ENCODE peak calls at places on chromosomes 3 and 15, in four cellular contexts. W, F, K and Y are unnamed samples.

GRCh38 chr15:23877502-23878412 is 190.7 kb upstream of the NDN start:
- DNase-seq in W (no peak), F (no peak), K (peak; percentile 9), Y (peak; percentile 1)

GRCh38 chr3:109432833-109433232 is 95.5 kb upstream of the DPPA4 start:
- DNase-seq in W (no peak), F (no peak), K (no peak), Y (no peak)

GRCh38 chr3:122030381-122031122 is 8.5 kb upstream of the ILDR1 start:
- DNase-seq in W (no peak), F (no peak), K (peak; percentile 46), Y (peak; percentile 8)

GRCh38 chr3:45034612-45035252 is 8.6 kb downstream of the CLEC3B start:
- DNase-seq in W (no peak), F (peak; percentile 8), K (no peak), Y (no peak)

GRCh38 chr15:28459279-28459678 is 73.5 kb downstream of the GOLGA8G start:
- DNase-seq in W (no peak), F (no peak), K (no peak), Y (no peak)

GRCh38 chr3:38137615-38138346 is 680 bp upstream of the MYD88 start:
- DNase-seq in W (no peak), F (peak; percentile 41), K (no peak), Y (no peak)

GRCh38 chr15:101472033-101472432 is 17.5 kb downstream of the PCSK6 start:
- DNase-seq in W (no peak), F (no peak), K (no peak), Y (no peak)

GRCh38 chr15:56040081-56041035 is 46.9 kb upstream of the NEDD4 start:
- DNase-seq in W (no peak), F (no peak), K (peak; percentile 99), Y (peak; percentile 97)

GRCh38 chr3:71129611-71130515 is 453.7 kb downstream of the FOXP1 start:
- DNase-seq in W (no peak), F (peak; percentile 57), K (peak; percentile 84), Y (peak; percentile 54)

GRCh38 chr15:60044636-60045273 is 40.6 kb downstream of the FOXB1 start:
- DNase-seq in W (no peak), F (peak; percentile 11), K (peak; percentile 15), Y (no peak)

GRCh38 chr3:38644016-38644661 is 5.3 kb downstream of the SCN5A start:
- DNase-seq in W (no peak), F (no peak), K (no peak), Y (no peak)

GRCh38 chr3:133840055-133840737 is 34.6 kb downstream of the SRPRB start:
- DNase-seq in W (no peak), F (no peak), K (no peak), Y (no peak)

GRCh38 chr15:43911235-43911661 is 84.4 kb downstream of the WDR76 start:
- DNase-seq in W (no peak), F (no peak), K (peak; percentile 100), Y (peak; percentile 99)

GRCh38 chr3:4708230-4708629 is 215.1 kb downstream of the ITPR1 start:
- DNase-seq in W (no peak), F (no peak), K (no peak), Y (no peak)

GRCh38 chr15:94395626-94396025 is 164.3 kb downstream of the MCTP2 start:
- DNase-seq in W (no peak), F (no peak), K (peak; percentile 48), Y (no peak)

GRCh38 chr3:138923531-138923994 is 23.4 kb downstream of the FOXL2 start:
- DNase-seq in W (peak; percentile 79), F (peak; percentile 81), K (peak; percentile 93), Y (peak; percentile 91)

GRCh38 chr3:135982922-135983581 is 17.5 kb downstream of the PPP2R3A start:
- DNase-seq in W (no peak), F (no peak), K (peak; percentile 67), Y (peak; percentile 71)

GRCh38 chr15:91302588-91303439 is 202.8 kb downstream of the SV2B start:
- DNase-seq in W (no peak), F (peak; percentile 66), K (peak; percentile 80), Y (peak; percentile 63)

GRCh38 chr3:48405343-48405881 is 24.5 kb downstream of the PLXNB1 start:
- DNase-seq in W (no peak), F (no peak), K (no peak), Y (no peak)

GRCh38 chr15:74387988-74388955 is 20.8 kb upstream of the CYP11A1 start:
- DNase-seq in W (no peak), F (no peak), K (no peak), Y (no peak)

GRCh38 chr3:100104817-100105413 is 9.4 kb downstream of the FILIP1L start:
- DNase-seq in W (no peak), F (peak; percentile 11), K (no peak), Y (no peak)

GRCh38 chr15:83322061-83322460 is 37.6 kb upstream of the BNC1 start:
- DNase-seq in W (no peak), F (no peak), K (peak; percentile 39), Y (no peak)

GRCh38 chr15:64586974-64587373 is 126.6 kb downstream of the ZNF609 start:
- DNase-seq in W (no peak), F (no peak), K (no peak), Y (no peak)

GRCh38 chr15:73114064-73114463 is 61.8 kb downstream of the NEO1 start:
- DNase-seq in W (no peak), F (no peak), K (no peak), Y (no peak)

GRCh38 chr3:182682263-182683229 is 110.8 kb upstream of the ATP11B start:
- DNase-seq in W (peak; percentile 28), F (peak; percentile 76), K (peak; percentile 36), Y (peak; percentile 12)

GRCh38 chr3:61158152-61158551 is 93.1 kb downstream of the FHIT start:
- DNase-seq in W (no peak), F (no peak), K (no peak), Y (no peak)

GRCh38 chr3:193014961-193015360 is 97.3 kb upstream of the MB21D2 start:
- DNase-seq in W (no peak), F (no peak), K (no peak), Y (no peak)

GRCh38 chr15:81752149-81752942 is 293.5 kb downstream of the MEX3B start:
- DNase-seq in W (no peak), F (no peak), K (peak; percentile 7), Y (peak; percentile 0)

GRCh38 chr15:28080386-28080785 is 18.7 kb downstream of the OCA2 start:
- DNase-seq in W (no peak), F (no peak), K (no peak), Y (no peak)

GRCh38 chr3:18499256-18499655 is 74.1 kb upstream of the SATB1 start:
- DNase-seq in W (no peak), F (peak; percentile 90), K (no peak), Y (no peak)

GRCh38 chr15:78034495-78035191 is 42.9 kb downstream of the TBC1D2B start:
- DNase-seq in W (peak; percentile 55), F (peak; percentile 33), K (peak; percentile 22), Y (no peak)

GRCh38 chr15:67224889-67225288 is 29.6 kb downstream of the AAGAB start:
- DNase-seq in W (no peak), F (no peak), K (no peak), Y (no peak)